ENCODE peak calls at places on chromosome 10, in five cellular contexts. Z, L, G, U and K are unnamed samples.

GRCh38 chr10:54900584-54900983 is 99.6 kb upstream of the PCDH15 start:
- DNase-seq in Z (no peak), L (no peak), G (no peak), U (peak; percentile 9), K (no peak)

GRCh38 chr10:103350175-103350521 is 792 bp downstream of the PCGF6 start:
- DNase-seq in Z (no peak), L (no peak), G (no peak), U (no peak), K (no peak)

GRCh38 chr10:19592276-19592675 is 224.0 kb upstream of the PLXDC2 start:
- DNase-seq in Z (no peak), L (no peak), G (no peak), U (no peak), K (no peak)

GRCh38 chr10:110214380-110214826 is 7.0 kb downstream of the MXI1 start:
- DNase-seq in Z (no peak), L (no peak), G (no peak), U (no peak), K (no peak)

GRCh38 chr10:121080324-121080807 is 229.2 kb downstream of the WDR11 start:
- DNase-seq in Z (no peak), L (no peak), G (no peak), U (no peak), K (no peak)

GRCh38 chr10:118501637-118502440 is 93.6 kb downstream of the PRLHR start:
- DNase-seq in Z (no peak), L (no peak), G (no peak), U (no peak), K (peak; percentile 4)

GRCh38 chr10:126931548-126931947 is 26.3 kb downstream of the DOCK1 start:
- DNase-seq in Z (no peak), L (no peak), G (no peak), U (no peak), K (no peak)

GRCh38 chr10:13939391-13939790 is 352.6 kb downstream of the PRPF18 start:
- DNase-seq in Z (no peak), L (no peak), G (no peak), U (no peak), K (no peak)

GRCh38 chr10:93462881-93463280 is 19.3 kb downstream of the MYOF start:
- DNase-seq in Z (no peak), L (no peak), G (no peak), U (peak; percentile 23), K (no peak)

GRCh38 chr10:90742189-90742588 is 115.7 kb downstream of the HTR7 start:
- DNase-seq in Z (peak; percentile 16), L (no peak), G (no peak), U (no peak), K (no peak)

DNA sequence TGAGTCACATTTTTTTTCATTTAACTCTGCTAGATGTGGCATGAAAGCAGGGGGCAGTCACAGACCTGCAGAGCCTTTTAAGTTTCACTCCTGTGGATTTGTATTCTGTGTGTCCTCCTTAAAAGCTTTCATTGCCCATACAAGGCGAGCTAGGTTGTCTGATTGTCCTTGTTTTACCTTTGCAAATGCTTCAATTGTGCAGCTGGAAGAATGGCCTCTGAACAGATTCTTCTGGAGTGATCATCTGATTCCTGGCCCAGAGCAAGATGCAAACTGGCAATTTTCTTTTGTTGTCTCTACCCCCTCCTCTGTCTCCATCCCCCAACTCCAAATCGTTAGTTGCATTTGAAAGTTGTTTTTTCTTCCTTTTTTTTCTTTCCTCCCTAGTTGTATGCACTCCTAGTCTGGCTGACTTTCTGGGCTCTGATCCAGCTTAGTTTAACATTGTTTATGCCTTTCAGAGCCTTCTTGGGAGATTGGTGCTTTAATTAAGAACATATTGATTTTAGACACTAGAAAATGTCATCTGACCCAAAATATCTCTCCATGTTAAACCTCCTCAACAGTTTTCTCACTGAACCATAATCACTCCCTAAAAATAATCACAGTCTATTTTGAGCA is 150.2 kb downstream of the REEP3 start:
- DNase-seq in Z (no peak), L (no peak), G (no peak), U (no peak), K (no peak)
- TF ChIP-seq JUND in Z (no peak), L (no peak), G (no peak), U (no peak), K (no peak)

GRCh38 chr10:101402711-101403110 is 48.7 kb downstream of the BTRC start:
- DNase-seq in Z (no peak), L (no peak), G (no peak), U (no peak), K (no peak)
- TF ChIP-seq JUND in Z (no peak), L (no peak), G (no peak), U (no peak), K (no peak)

GRCh38 chr10:129426670-129427069 is 40.4 kb upstream of the MGMT start:
- DNase-seq in Z (no peak), L (no peak), G (no peak), U (no peak), K (no peak)
- TF ChIP-seq JUND in Z (no peak), L (no peak), G (no peak), U (no peak), K (no peak)

DNA sequence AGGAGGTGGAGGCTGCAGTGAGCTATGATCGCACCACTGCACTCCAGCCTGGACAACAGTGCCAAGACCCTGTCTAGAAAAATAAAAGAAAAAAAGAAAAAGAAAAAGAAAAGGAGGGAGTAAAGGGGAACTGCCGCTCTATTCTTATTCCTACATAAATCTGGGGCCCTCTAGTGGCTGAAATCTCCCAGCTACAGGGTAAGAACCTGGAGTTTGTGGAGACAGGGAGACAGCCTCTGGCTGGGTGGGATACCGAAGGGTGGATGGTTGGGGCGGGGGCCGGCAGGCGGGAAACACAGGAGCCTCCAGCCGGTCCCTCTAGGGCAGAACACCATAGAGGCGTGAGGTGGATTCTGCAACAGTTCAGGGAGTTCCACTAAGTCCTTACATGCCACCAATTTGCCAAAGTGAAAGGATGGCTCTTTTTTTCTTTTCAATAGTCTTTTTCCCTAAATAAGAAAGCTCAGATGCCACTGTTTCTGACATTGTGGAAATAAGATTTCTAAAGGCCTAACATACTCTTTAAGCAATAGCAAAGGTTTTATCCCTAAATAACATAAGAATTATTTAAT is 117.3 kb downstream of the SVIL start:
- DNase-seq in Z (peak; percentile 16), L (peak; percentile 39), G (no peak), U (no peak), K (peak; percentile 51)
- TF ChIP-seq JUND in Z (no peak), L (no peak), G (no peak), U (no peak), K (no peak)

DNA sequence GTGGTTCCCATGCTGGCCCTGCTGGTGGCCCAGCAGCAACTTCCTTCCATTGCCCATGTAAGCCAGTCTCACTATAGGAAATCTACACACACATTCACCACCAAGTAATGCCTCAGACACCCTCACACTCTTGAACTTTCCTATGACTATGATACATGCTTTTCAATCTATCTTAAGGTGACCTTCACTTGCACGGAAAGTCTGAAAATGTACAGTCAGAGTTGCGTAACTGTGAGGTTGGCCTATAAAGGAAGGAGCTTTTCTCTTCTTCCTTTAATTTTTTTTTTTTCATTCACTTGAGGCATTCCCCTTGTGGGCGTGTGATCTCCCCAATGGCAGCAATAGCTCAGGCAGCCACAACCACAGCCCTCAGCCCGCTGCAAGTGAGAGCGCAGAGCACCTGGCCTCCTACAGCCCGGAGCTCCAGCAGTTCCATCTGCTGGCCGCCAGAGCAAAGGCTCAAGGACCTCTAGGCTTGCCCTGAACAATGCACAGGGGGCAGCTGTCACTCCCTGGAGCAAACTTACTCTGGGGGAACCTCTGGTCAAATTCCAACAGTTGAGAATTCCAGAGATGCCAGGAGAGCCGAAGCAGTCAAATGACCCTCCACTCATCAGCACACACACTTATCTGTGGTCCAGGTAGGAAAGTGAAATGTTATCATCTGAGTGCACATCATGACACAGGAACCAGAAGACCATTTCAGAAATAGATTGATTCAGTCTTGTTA is 123.1 kb upstream of the ADO start:
- DNase-seq in Z (no peak), L (no peak), G (peak; percentile 2), U (peak; percentile 90), K (no peak)
- TF ChIP-seq JUND in Z (no peak), L (no peak), G (no peak), U (no peak), K (no peak)

GRCh38 chr10:15473401-15473777 is 102.3 kb upstream of the FAM171A1 start:
- DNase-seq in Z (no peak), L (no peak), G (no peak), U (no peak), K (no peak)

GRCh38 chr10:15474671-15475070 is 103.6 kb upstream of the FAM171A1 start:
- DNase-seq in Z (no peak), L (no peak), G (no peak), U (no peak), K (no peak)

GRCh38 chr10:15476337-15476736 is 105.2 kb upstream of the FAM171A1 start:
- DNase-seq in Z (no peak), L (no peak), G (no peak), U (no peak), K (no peak)

GRCh38 chr10:15472008-15472407 is 100.9 kb upstream of the FAM171A1 start:
- DNase-seq in Z (no peak), L (no peak), G (no peak), U (no peak), K (no peak)

DNA sequence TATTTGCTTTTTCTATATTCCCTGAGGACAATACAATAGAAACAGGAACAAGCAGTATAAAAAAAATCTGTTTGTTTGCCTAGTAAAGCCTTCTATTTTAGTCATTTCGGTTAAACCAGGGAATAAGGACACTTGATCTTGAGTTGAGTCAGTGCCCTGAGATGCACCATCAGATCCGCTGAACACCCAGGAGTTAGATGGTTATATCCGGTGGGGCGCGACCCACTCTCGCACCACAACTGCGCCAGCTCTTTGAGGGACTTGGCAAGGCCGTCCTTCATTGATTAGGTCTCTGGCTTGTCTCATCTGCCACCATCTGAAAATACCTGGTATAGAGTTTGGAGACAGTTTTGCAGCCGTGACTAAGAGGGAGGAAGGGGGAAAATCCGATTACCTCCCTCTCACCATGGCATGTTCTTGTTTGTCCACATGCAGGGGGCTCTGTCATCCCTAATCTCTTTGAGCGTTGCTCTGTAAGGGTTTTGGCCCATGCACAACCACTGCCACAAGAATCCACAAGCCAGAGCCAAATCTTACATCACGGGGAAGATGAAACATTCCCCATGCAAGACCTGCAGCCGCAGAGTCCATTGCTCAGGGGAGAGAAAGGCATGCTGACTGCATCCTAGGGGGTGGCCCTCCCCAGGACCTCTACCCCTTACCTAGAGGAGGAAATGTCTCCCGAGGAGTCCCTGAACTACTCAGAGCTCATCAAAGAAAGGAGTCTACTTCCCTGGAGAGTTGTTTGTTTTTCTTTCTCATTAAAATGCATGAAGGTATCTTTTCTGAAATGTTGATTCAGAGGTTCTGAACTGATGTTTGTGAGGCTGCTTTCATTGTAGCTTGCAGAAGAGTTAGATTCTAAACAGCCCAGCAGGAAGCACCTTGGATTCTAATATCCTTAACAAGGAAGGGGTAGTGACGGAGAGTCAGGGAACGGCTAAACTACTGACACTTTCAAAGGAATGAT is 101.6 kb upstream of the FAM171A1 start:
- DNase-seq in Z (no peak), L (no peak), G (peak; percentile 58), U (no peak), K (no peak)
- TF ChIP-seq JUND in Z (no peak), L (no peak), G (no peak), U (no peak), K (no peak)

GRCh38 chr10:3295501-3296005 is 123.0 kb upstream of the PITRM1 start:
- DNase-seq in Z (no peak), L (no peak), G (no peak), U (no peak), K (no peak)
- TF ChIP-seq JUND in Z (no peak), L (no peak), G (no peak), U (no peak), K (no peak)

GRCh38 chr10:21516270-21517131 is 9.0 kb downstream of the SKIDA1 start:
- DNase-seq in Z (no peak), L (peak; percentile 49), G (no peak), U (no peak), K (peak; percentile 64)
- TF ChIP-seq JUND in Z (no peak), L (no peak), G (no peak), U (no peak), K (no peak)